ENCODE peak calls at places on chromosomes 16 and 17, in six cellular contexts. W is neural progenitor cell, T is esophagus squamous epithelium, G is IMR-90, R is mucosa of descending colon, U is keratinocyte. F is an unnamed sample.

GRCh38 chr17:56681561-56682266 is 88.2 kb downstream of the NOG start:
- DNase-seq in W (no peak), R (no peak), G (peak; percentile 98), T (no peak), U (peak; percentile 32), F (no peak)

GRCh38 chr17:81000631-81001357 is 9.2 kb downstream of the CHMP6 start:
- DNase-seq in R (peak; percentile 86), W (no peak), U (no peak), T (no peak), G (no peak), F (no peak)

GRCh38 chr17:72977768-72978417 is 114.6 kb downstream of the SLC39A11 start:
- DNase-seq in G (peak; percentile 61), R (no peak), T (no peak), U (no peak), W (no peak), F (no peak)

GRCh38 chr16:83779881-83780280 is 27.9 kb upstream of the HSBP1 start:
- DNase-seq in W (no peak), R (no peak), U (no peak), T (no peak), G (peak; percentile 59), F (no peak)

GRCh38 chr17:77616243-77616731 is 342.2 kb upstream of the TNRC6C start:
- DNase-seq in R (no peak), T (no peak), W (no peak), U (peak; percentile 11), G (no peak), F (no peak)

GRCh38 chr17:2396568-2397246 is 4.2 kb downstream of the MNT start:
- DNase-seq in U (no peak), G (peak; percentile 98), T (peak; percentile 78), R (peak; percentile 96), W (peak; percentile 95), F (peak; percentile 94)

GRCh38 chr17:8430966-8431365 is 4.7 kb upstream of the NDEL1 start:
- DNase-seq in G (peak; percentile 22), T (no peak), W (peak; percentile 20), R (no peak), U (no peak), F (peak; percentile 44)

GRCh38 chr16:88064889-88065746 is 113.9 kb downstream of the BANP start:
- DNase-seq in T (no peak), R (no peak), U (no peak), G (no peak), W (no peak), F (no peak)

GRCh38 chr16:69481901-69482341 is 57.5 kb downstream of the CYB5B start:
- DNase-seq in T (no peak), G (peak; percentile 48), R (peak; percentile 72), U (no peak), W (no peak), F (peak; percentile 82)

GRCh38 chr16:24430937-24431760 is 108.2 kb upstream of the RBBP6 start:
- DNase-seq in R (no peak), W (no peak), G (no peak), T (no peak), U (no peak), F (no peak)

GRCh38 chr17:968812-969766 is 10.5 kb downstream of the NXN start:
- DNase-seq in W (no peak), R (no peak), U (no peak), G (no peak), T (no peak), F (no peak)

GRCh38 chr16:89033796-89034572 is 57.0 kb upstream of the CBFA2T3 start:
- DNase-seq in G (no peak), W (no peak), R (peak; percentile 33), U (no peak), T (no peak), F (no peak)

GRCh38 chr17:74512041-74512440 is 19.2 kb downstream of the CD300LB start:
- DNase-seq in U (no peak), R (no peak), G (no peak), W (no peak), T (no peak), F (no peak)

GRCh38 chr16:4200000-4200780 is 41.7 kb downstream of the SRL start:
- DNase-seq in R (no peak), U (no peak), T (no peak), G (peak; percentile 60), W (peak; percentile 63), F (peak; percentile 77)

GRCh38 chr17:71287246-71287828 is 833.5 kb upstream of the SOX9 start:
- DNase-seq in G (no peak), R (no peak), U (no peak), T (no peak), W (no peak), F (no peak)

GRCh38 chr16:2874584-2875362 is 8.2 kb upstream of the FLYWCH2 start:
- DNase-seq in W (peak; percentile 85), U (no peak), R (peak; percentile 84), G (peak; percentile 61), T (peak; percentile 14), F (peak; percentile 79)

GRCh38 chr16:64507240-64508024 is 614.4 kb downstream of the CDH11 start:
- DNase-seq in U (no peak), T (no peak), W (no peak), R (no peak), G (no peak), F (no peak)

GRCh38 chr16:89200124-89200849 is at the start of gene SLC22A31:
- DNase-seq in R (peak; percentile 50), G (no peak), T (no peak), U (no peak), W (peak; percentile 27), F (peak; percentile 80)

GRCh38 chr17:16407911-16408588 is 7.3 kb upstream of the TRPV2 start:
- DNase-seq in R (no peak), T (no peak), G (peak; percentile 47), U (no peak), W (peak; percentile 58), F (peak; percentile 50)

GRCh38 chr17:83035722-83036121 is 43.7 kb upstream of the METRNL start:
- DNase-seq in R (no peak), W (no peak), G (no peak), U (no peak), T (no peak), F (no peak)

DNA sequence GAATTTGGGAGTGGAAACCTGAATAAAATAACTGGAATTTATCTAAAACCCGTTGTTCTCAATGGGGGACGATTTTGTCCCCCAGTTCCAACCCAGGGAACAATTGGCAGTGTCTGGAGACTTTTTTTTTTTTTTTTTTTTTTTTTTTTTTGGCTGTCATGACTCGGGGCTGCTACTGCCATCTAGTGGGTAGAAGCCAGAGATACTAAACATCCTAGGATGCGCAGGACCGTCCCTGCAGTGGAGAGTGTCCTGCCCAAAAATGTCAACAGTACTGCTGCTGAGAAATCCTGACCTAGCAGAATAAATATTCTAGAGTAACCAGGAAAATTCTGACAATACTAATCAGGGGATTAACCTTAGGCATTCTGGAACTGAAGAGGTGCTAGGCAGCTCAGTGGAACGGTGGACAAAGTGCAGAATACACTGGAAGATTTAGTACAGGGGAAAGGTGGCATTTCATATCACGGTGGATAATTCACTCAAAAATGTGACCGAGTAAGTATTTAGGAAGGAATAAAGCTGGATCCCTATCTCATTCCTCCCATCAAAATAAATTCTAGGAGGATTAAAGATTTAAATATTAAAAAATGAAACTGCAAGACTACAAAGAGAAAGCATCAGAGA is 107.6 kb downstream of the SPECC1 start:
- DNase-seq in W (peak; percentile 85), R (no peak), G (peak; percentile 41), U (no peak), T (no peak), F (no peak)
- TF ChIP-seq CTCF in W (peak; percentile 70), R (no peak), G (peak; percentile 72), U (peak; percentile 78), T (peak; percentile 52), F (peak; percentile 45)

DNA sequence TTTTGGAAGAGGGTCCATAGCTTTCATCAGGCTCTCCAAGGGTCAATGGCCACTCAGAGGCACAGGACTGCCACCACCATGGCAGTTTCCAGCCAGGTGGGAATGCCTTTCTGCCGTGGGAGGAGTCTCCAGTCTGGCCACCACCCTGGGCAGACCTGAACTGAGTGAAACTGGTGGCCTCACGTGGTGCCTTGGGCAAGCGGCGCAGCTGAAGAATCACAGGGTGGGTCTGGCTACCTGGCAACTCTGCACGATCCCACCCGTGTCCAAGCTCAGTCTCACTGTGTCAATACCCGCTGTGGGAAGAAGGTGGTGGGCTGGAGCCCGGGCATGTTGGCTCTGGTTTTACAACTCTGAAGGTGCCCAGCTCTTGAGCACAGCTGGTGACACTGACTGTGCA is 31.8 kb downstream of the VAC14 start:
- DNase-seq in R (no peak), W (no peak), U (no peak), G (no peak), T (no peak), F (no peak)
- H3K36me3 ChIP-seq in R (no peaks in the 10 kb centered on the region), W (no peaks in the 10 kb centered on the region), U (peaks cover 4% of the 10 kb centered on the region), G (peaks cover 26% of the 10 kb centered on the region), T (peaks cover 7% of the 10 kb centered on the region), F (peaks cover 35% of the 10 kb centered on the region)

GRCh38 chr16:35305476-35305875 is 1846.1 kb downstream of the TP53TG3F start:
- DNase-seq in G (no peak), W (no peak), T (no peak), U (peak; percentile 97), R (no peak), F (no peak)

GRCh38 chr16:35310999-35311398 is 1851.6 kb downstream of the TP53TG3F start:
- DNase-seq in R (no peak), W (no peak), G (no peak), U (no peak), T (no peak), F (no peak)

GRCh38 chr16:35302859-35303258 is 1843.4 kb downstream of the TP53TG3F start:
- DNase-seq in T (no peak), R (no peak), G (no peak), W (no peak), U (no peak), F (no peak)

GRCh38 chr16:35308674-35309073 is 1849.3 kb downstream of the TP53TG3F start:
- DNase-seq in U (peak; percentile 85), T (no peak), G (no peak), R (no peak), W (no peak), F (no peak)

GRCh38 chr16:35306915-35307314 is 1847.5 kb downstream of the TP53TG3F start:
- DNase-seq in U (no peak), G (no peak), T (no peak), W (no peak), R (no peak), F (no peak)
- H3K9me3 ChIP-seq in U (no peaks in the 10 kb centered on the region), G (peaks cover 30% of the 10 kb centered on the region), T (no peaks in the 10 kb centered on the region), W (peaks cover 7% of the 10 kb centered on the region), R (peaks cover 58% of the 10 kb centered on the region), F (no peaks in the 10 kb centered on the region)

GRCh38 chr17:69505740-69506139 is 91.2 kb downstream of the MAP2K6 start:
- DNase-seq in U (no peak), G (no peak), W (no peak), T (no peak), R (no peak), F (no peak)

GRCh38 chr17:69502488-69502887 is 88.0 kb downstream of the MAP2K6 start:
- DNase-seq in G (no peak), T (no peak), W (no peak), R (no peak), U (no peak), F (no peak)

GRCh38 chr17:69508814-69509213 is 94.3 kb downstream of the MAP2K6 start:
- DNase-seq in U (no peak), R (no peak), G (no peak), W (no peak), T (no peak), F (no peak)

GRCh38 chr17:69503711-69504110 is 89.2 kb downstream of the MAP2K6 start:
- DNase-seq in G (no peak), W (no peak), T (no peak), R (no peak), U (no peak), F (no peak)

DNA sequence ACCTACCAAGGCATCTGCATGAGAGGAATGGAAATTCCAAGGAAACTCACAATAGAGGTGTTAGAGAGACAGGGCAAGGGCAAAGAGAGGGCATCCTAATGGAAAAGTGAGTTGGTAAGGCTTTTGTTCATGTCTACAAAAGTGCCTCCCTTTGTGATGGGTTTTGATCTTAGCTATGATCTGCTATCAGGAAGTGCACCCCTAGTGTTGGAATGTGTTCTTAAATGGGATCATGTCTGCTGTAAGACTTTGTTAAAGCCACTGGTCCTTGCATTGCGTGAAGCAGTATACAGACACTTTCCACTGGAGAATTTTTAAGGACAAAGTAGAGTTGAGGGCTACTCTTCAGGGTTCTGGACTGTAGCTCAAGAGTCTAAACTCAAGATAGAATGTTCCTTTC is 92.0 kb downstream of the MAP2K6 start:
- DNase-seq in U (no peak), T (no peak), R (no peak), G (no peak), W (peak; percentile 57), F (no peak)
- TF ChIP-seq CTCF in U (peak; percentile 52), T (peak; percentile 15), R (no peak), G (peak; percentile 6), W (peak; percentile 59), F (no peak)

F was measured in lung.